ENCODE peak calls at places on chromosomes 2 and 18, in ten cellular contexts. One of them, this sample, is unnamed.

GRCh38 chr2:101986804-101987740 is 4.7 kb upstream of the IL1R2 start:
- DNase-seq in lung: no peak
- DNase-seq in neural crest cell: no peak
- DNase-seq in foreskin fibroblast: no peak
- DNase-seq in fibroblast of the aortic adventitia: no peak
- DNase-seq in fibroblast of mammary gland: no peak
- DNase-seq in CD8-positive, alpha-beta T cell: peak; percentile 60
- DNase-seq in RWPE2: no peak
- DNase-seq in pancreas: no peak
- DNase-seq in choroid plexus epithelial cell: no peak
- DNase-seq in this sample: no peak

GRCh38 chr2:128289439-128289838 is 29.2 kb downstream of the HS6ST1 start:
- DNase-seq in lung: no peak
- DNase-seq in neural crest cell: no peak
- DNase-seq in foreskin fibroblast: peak; percentile 43
- DNase-seq in fibroblast of the aortic adventitia: no peak
- DNase-seq in fibroblast of mammary gland: no peak
- DNase-seq in CD8-positive, alpha-beta T cell: no peak
- DNase-seq in RWPE2: no peak
- DNase-seq in pancreas: no peak
- DNase-seq in choroid plexus epithelial cell: no peak
- DNase-seq in this sample: no peak

GRCh38 chr18:905307-905947 is 756 bp downstream of the ADCYAP1 start:
- DNase-seq in lung: no peak
- DNase-seq in neural crest cell: no peak
- DNase-seq in foreskin fibroblast: no peak
- DNase-seq in fibroblast of the aortic adventitia: no peak
- DNase-seq in fibroblast of mammary gland: no peak
- DNase-seq in CD8-positive, alpha-beta T cell: no peak
- DNase-seq in RWPE2: no peak
- DNase-seq in pancreas: no peak
- DNase-seq in choroid plexus epithelial cell: no peak
- DNase-seq in this sample: no peak

GRCh38 chr2:233049194-233049761 is 10.9 kb upstream of the INPP5D start:
- DNase-seq in lung: no peak
- DNase-seq in neural crest cell: no peak
- DNase-seq in foreskin fibroblast: no peak
- DNase-seq in fibroblast of the aortic adventitia: no peak
- DNase-seq in fibroblast of mammary gland: no peak
- DNase-seq in CD8-positive, alpha-beta T cell: peak; percentile 36
- DNase-seq in RWPE2: no peak
- DNase-seq in pancreas: no peak
- DNase-seq in choroid plexus epithelial cell: peak; percentile 31
- DNase-seq in this sample: no peak

GRCh38 chr2:84805250-84805917 is 75.5 kb downstream of the TRABD2A start:
- DNase-seq in lung: no peak
- DNase-seq in neural crest cell: no peak
- DNase-seq in foreskin fibroblast: peak; percentile 56
- DNase-seq in fibroblast of the aortic adventitia: peak; percentile 51
- DNase-seq in fibroblast of mammary gland: peak; percentile 73
- DNase-seq in CD8-positive, alpha-beta T cell: no peak
- DNase-seq in RWPE2: no peak
- DNase-seq in pancreas: no peak
- DNase-seq in choroid plexus epithelial cell: peak; percentile 79
- DNase-seq in this sample: no peak

GRCh38 chr18:35495821-35496368 is 1.9 kb downstream of the INO80C start:
- DNase-seq in lung: no peak
- DNase-seq in neural crest cell: no peak
- DNase-seq in foreskin fibroblast: no peak
- DNase-seq in fibroblast of the aortic adventitia: no peak
- DNase-seq in fibroblast of mammary gland: no peak
- DNase-seq in CD8-positive, alpha-beta T cell: no peak
- DNase-seq in RWPE2: no peak
- DNase-seq in pancreas: no peak
- DNase-seq in choroid plexus epithelial cell: peak; percentile 74
- DNase-seq in this sample: no peak

GRCh38 chr2:133992454-133992853 is 261.4 kb upstream of the MGAT5 start:
- DNase-seq in lung: no peak
- DNase-seq in neural crest cell: no peak
- DNase-seq in foreskin fibroblast: no peak
- DNase-seq in fibroblast of the aortic adventitia: no peak
- DNase-seq in fibroblast of mammary gland: no peak
- DNase-seq in CD8-positive, alpha-beta T cell: no peak
- DNase-seq in RWPE2: no peak
- DNase-seq in pancreas: no peak
- DNase-seq in choroid plexus epithelial cell: no peak
- DNase-seq in this sample: no peak

GRCh38 chr2:226052772-226053416 is 653.4 kb downstream of the NYAP2 start:
- DNase-seq in lung: no peak
- DNase-seq in neural crest cell: no peak
- DNase-seq in foreskin fibroblast: no peak
- DNase-seq in fibroblast of the aortic adventitia: no peak
- DNase-seq in fibroblast of mammary gland: no peak
- DNase-seq in CD8-positive, alpha-beta T cell: no peak
- DNase-seq in RWPE2: no peak
- DNase-seq in pancreas: no peak
- DNase-seq in choroid plexus epithelial cell: no peak
- DNase-seq in this sample: no peak

GRCh38 chr2:46770622-46771021 is 145.0 kb downstream of the MCFD2 start:
- DNase-seq in lung: no peak
- DNase-seq in neural crest cell: no peak
- DNase-seq in foreskin fibroblast: peak; percentile 83
- DNase-seq in fibroblast of the aortic adventitia: peak; percentile 88
- DNase-seq in fibroblast of mammary gland: peak; percentile 84
- DNase-seq in CD8-positive, alpha-beta T cell: no peak
- DNase-seq in RWPE2: no peak
- DNase-seq in pancreas: no peak
- DNase-seq in choroid plexus epithelial cell: peak; percentile 91
- DNase-seq in this sample: no peak

GRCh38 chr2:217645891-217646290 is 356.9 kb downstream of the TNS1 start:
- DNase-seq in lung: no peak
- DNase-seq in neural crest cell: no peak
- DNase-seq in foreskin fibroblast: no peak
- DNase-seq in fibroblast of the aortic adventitia: no peak
- DNase-seq in fibroblast of mammary gland: peak; percentile 49
- DNase-seq in CD8-positive, alpha-beta T cell: no peak
- DNase-seq in RWPE2: no peak
- DNase-seq in pancreas: no peak
- DNase-seq in choroid plexus epithelial cell: peak; percentile 23
- DNase-seq in this sample: no peak

GRCh38 chr2:128562471-128563347 is 244.0 kb upstream of the HS6ST1 start:
- DNase-seq in lung: peak; percentile 27
- DNase-seq in neural crest cell: no peak
- DNase-seq in foreskin fibroblast: no peak
- DNase-seq in fibroblast of the aortic adventitia: peak; percentile 77
- DNase-seq in fibroblast of mammary gland: peak; percentile 58
- DNase-seq in CD8-positive, alpha-beta T cell: no peak
- DNase-seq in RWPE2: no peak
- DNase-seq in pancreas: no peak
- DNase-seq in choroid plexus epithelial cell: no peak
- DNase-seq in this sample: no peak

DNA sequence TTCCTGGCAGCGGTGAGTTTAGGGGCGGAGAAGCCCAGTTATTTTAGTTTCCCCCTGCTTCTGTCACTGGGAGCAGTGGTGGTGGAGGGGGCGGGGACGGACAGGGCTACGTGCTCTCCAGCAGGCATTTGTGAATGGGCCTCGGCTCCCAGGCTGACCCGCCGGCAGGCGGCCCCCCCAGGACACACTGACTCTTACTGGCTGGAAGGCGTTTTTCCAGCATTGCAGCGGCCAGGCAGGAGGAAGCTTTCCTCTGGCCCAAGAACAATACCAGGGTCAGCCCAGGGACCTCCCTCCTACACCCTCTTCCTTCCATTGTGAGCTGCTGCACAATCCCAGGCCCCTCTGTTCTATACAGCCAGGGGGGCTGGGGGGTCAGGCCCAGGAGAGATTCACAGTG is 142.0 kb downstream of the CTIF start:
- DNase-seq in lung: no peak
- DNase-seq in neural crest cell: peak; percentile 54
- DNase-seq in foreskin fibroblast: no peak
- DNase-seq in fibroblast of the aortic adventitia: peak; percentile 67
- DNase-seq in fibroblast of mammary gland: no peak
- DNase-seq in CD8-positive, alpha-beta T cell: no peak
- DNase-seq in RWPE2: no peak
- DNase-seq in pancreas: no peak
- DNase-seq in choroid plexus epithelial cell: peak; percentile 33
- DNase-seq in this sample: no peak
- TF ChIP-seq CTCF in lung: no peak
- TF ChIP-seq CTCF in neural crest cell: no peak
- TF ChIP-seq CTCF in foreskin fibroblast: no peak
- TF ChIP-seq CTCF in fibroblast of the aortic adventitia: peak; percentile 50
- TF ChIP-seq CTCF in fibroblast of mammary gland: no peak
- TF ChIP-seq CTCF in CD8-positive, alpha-beta T cell: no peak
- TF ChIP-seq CTCF in RWPE2: no peak
- TF ChIP-seq CTCF in pancreas: no peak
- TF ChIP-seq CTCF in choroid plexus epithelial cell: peak; percentile 40
- TF ChIP-seq CTCF in this sample: no peak

GRCh38 chr2:241509408-241509784 is 1.0 kb upstream of the STK25 start:
- DNase-seq in lung: no peak
- DNase-seq in neural crest cell: no peak
- DNase-seq in foreskin fibroblast: no peak
- DNase-seq in fibroblast of the aortic adventitia: no peak
- DNase-seq in fibroblast of mammary gland: no peak
- DNase-seq in CD8-positive, alpha-beta T cell: no peak
- DNase-seq in RWPE2: no peak
- DNase-seq in pancreas: no peak
- DNase-seq in choroid plexus epithelial cell: no peak
- DNase-seq in this sample: no peak

GRCh38 chr2:241508240-241508509 is 209 bp downstream of the STK25 start:
- DNase-seq in lung: peak; percentile 65
- DNase-seq in neural crest cell: no peak
- DNase-seq in foreskin fibroblast: no peak
- DNase-seq in fibroblast of the aortic adventitia: no peak
- DNase-seq in fibroblast of mammary gland: no peak
- DNase-seq in CD8-positive, alpha-beta T cell: no peak
- DNase-seq in RWPE2: no peak
- DNase-seq in pancreas: no peak
- DNase-seq in choroid plexus epithelial cell: no peak
- DNase-seq in this sample: no peak

GRCh38 chr2:241508510-241509407 is at the start of gene STK25:
- DNase-seq in lung: peak; percentile 97
- DNase-seq in neural crest cell: peak; percentile 96
- DNase-seq in foreskin fibroblast: peak; percentile 99
- DNase-seq in fibroblast of the aortic adventitia: peak; percentile 97
- DNase-seq in fibroblast of mammary gland: peak; percentile 97
- DNase-seq in CD8-positive, alpha-beta T cell: peak; percentile 97
- DNase-seq in RWPE2: peak; percentile 98
- DNase-seq in pancreas: peak; percentile 96
- DNase-seq in choroid plexus epithelial cell: peak; percentile 99
- DNase-seq in this sample: peak; percentile 97

GRCh38 chr2:241506793-241507429 is 1.5 kb downstream of the STK25 start:
- DNase-seq in lung: no peak
- DNase-seq in neural crest cell: no peak
- DNase-seq in foreskin fibroblast: no peak
- DNase-seq in fibroblast of the aortic adventitia: no peak
- DNase-seq in fibroblast of mammary gland: no peak
- DNase-seq in CD8-positive, alpha-beta T cell: no peak
- DNase-seq in RWPE2: no peak
- DNase-seq in pancreas: no peak
- DNase-seq in choroid plexus epithelial cell: no peak
- DNase-seq in this sample: no peak

GRCh38 chr2:241507430-241508239 is 749 bp downstream of the STK25 start:
- DNase-seq in lung: no peak
- DNase-seq in neural crest cell: peak; percentile 49
- DNase-seq in foreskin fibroblast: peak; percentile 31
- DNase-seq in fibroblast of the aortic adventitia: peak; percentile 22
- DNase-seq in fibroblast of mammary gland: peak; percentile 18
- DNase-seq in CD8-positive, alpha-beta T cell: peak; percentile 25
- DNase-seq in RWPE2: no peak
- DNase-seq in pancreas: peak; percentile 56
- DNase-seq in choroid plexus epithelial cell: peak; percentile 26
- DNase-seq in this sample: peak; percentile 74
- TF ChIP-seq CTCF in lung: no peak
- TF ChIP-seq CTCF in neural crest cell: peak; percentile 56
- TF ChIP-seq CTCF in foreskin fibroblast: peak; percentile 7
- TF ChIP-seq CTCF in fibroblast of the aortic adventitia: no peak
- TF ChIP-seq CTCF in fibroblast of mammary gland: no peak
- TF ChIP-seq CTCF in CD8-positive, alpha-beta T cell: no peak
- TF ChIP-seq CTCF in RWPE2: peak; percentile 28
- TF ChIP-seq CTCF in pancreas: no peak
- TF ChIP-seq CTCF in choroid plexus epithelial cell: no peak
- TF ChIP-seq CTCF in this sample: peak; percentile 23

DNA sequence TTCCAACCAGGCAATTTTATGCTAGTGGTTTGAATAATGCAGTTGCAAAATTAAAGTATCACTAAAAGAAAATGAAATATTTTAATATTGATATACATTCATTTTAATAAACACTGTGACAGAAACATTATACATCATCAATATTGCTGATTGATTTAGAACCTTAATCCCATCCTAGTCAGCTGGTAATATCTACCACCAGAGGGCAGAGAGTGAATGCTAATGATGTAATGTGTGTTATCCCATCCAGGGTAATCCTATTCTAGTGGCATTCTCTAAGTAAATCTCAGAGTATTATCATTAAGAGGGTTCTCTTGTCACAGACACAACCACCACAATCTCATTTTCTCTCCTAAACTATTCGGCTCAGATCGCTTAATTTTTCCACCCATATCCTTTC is 477.4 kb downstream of the CPS1 start:
- DNase-seq in lung: no peak
- DNase-seq in neural crest cell: no peak
- DNase-seq in foreskin fibroblast: no peak
- DNase-seq in fibroblast of the aortic adventitia: peak; percentile 38
- DNase-seq in fibroblast of mammary gland: peak; percentile 17
- DNase-seq in CD8-positive, alpha-beta T cell: no peak
- DNase-seq in RWPE2: no peak
- DNase-seq in pancreas: no peak
- DNase-seq in choroid plexus epithelial cell: peak; percentile 42
- DNase-seq in this sample: no peak
- TF ChIP-seq CTCF in lung: no peak
- TF ChIP-seq CTCF in neural crest cell: peak; percentile 69
- TF ChIP-seq CTCF in foreskin fibroblast: no peak
- TF ChIP-seq CTCF in fibroblast of the aortic adventitia: peak; percentile 59
- TF ChIP-seq CTCF in fibroblast of mammary gland: peak; percentile 48
- TF ChIP-seq CTCF in CD8-positive, alpha-beta T cell: no peak
- TF ChIP-seq CTCF in RWPE2: peak; percentile 53
- TF ChIP-seq CTCF in pancreas: peak; percentile 17
- TF ChIP-seq CTCF in choroid plexus epithelial cell: peak; percentile 59
- TF ChIP-seq CTCF in this sample: no peak

DNA sequence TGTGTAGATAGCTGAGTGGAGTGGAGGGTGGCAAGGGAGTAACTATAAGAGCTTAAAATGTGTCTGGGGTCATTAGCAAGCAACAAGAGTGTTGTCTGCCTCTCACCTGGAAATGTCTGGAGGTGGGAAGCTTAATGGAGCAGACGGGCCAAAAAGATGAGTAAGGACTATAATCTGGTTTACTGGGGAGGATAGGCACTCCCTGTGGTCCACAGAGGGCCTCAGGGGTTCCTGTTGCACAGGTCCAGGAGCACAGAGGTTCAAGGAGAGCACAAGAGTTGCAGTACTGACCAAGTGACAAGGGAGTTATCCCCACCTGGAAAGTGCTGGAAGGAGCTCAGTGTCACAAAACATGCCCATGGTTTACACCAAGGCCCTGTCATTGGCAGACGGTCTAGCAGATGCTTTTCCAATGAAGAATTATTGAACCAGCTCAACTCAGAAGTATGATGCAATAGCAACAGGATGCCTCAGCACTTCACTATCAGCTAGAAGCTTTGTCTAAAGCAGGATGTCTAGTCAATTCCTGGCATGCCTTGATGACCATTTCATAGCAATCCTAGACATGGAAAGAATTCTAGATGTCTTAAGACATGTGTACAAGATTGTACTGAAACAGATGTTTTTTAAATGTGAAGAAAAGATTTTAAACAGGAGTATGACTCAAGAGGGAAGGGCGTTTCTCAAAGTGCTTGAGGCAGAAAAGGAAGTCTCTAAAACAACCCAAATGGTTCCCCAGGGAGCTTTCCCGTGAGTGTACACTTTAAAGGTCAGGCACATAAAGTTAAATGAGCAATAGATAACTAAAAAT is 62.9 kb upstream of the SERPINE2 start:
- DNase-seq in lung: peak; percentile 20
- DNase-seq in neural crest cell: no peak
- DNase-seq in foreskin fibroblast: peak; percentile 97
- DNase-seq in fibroblast of the aortic adventitia: peak; percentile 99
- DNase-seq in fibroblast of mammary gland: peak; percentile 99
- DNase-seq in CD8-positive, alpha-beta T cell: no peak
- DNase-seq in RWPE2: no peak
- DNase-seq in pancreas: no peak
- DNase-seq in choroid plexus epithelial cell: peak; percentile 97
- DNase-seq in this sample: no peak
- TF ChIP-seq CTCF in lung: no peak
- TF ChIP-seq CTCF in neural crest cell: no peak
- TF ChIP-seq CTCF in foreskin fibroblast: no peak
- TF ChIP-seq CTCF in fibroblast of the aortic adventitia: no peak
- TF ChIP-seq CTCF in fibroblast of mammary gland: no peak
- TF ChIP-seq CTCF in CD8-positive, alpha-beta T cell: no peak
- TF ChIP-seq CTCF in RWPE2: no peak
- TF ChIP-seq CTCF in pancreas: no peak
- TF ChIP-seq CTCF in choroid plexus epithelial cell: no peak
- TF ChIP-seq CTCF in this sample: no peak

This sample was measured in mesothelial cell of epicardium.